ENCODE peak calls at places on chromosomes 4 and X, in five cellular contexts. P is choroid plexus epithelial cell, V is kidney, Q is fibroblast of mammary gland, I is left lung. K is an unnamed sample.

GRCh38 chr4:39134674-39135073 is 47.7 kb upstream of the WDR19 start:
- DNase-seq in Q (no peak), P (no peak), I (no peak), V (no peak), K (no peak)

GRCh38 chrX:153649178-153649914 is 2.3 kb downstream of the DUSP9 start:
- DNase-seq in P (no peak), V (peak; percentile 78), Q (no peak), I (peak; percentile 79), K (peak; percentile 30)

GRCh38 chrX:41984628-41985027 is 61.3 kb upstream of the CASK start:
- DNase-seq in V (no peak), Q (peak; percentile 4), I (no peak), P (no peak), K (peak; percentile 88)

GRCh38 chrX:154374361-154375155 is at the start of gene FLNA:
- DNase-seq in I (peak; percentile 87), V (peak; percentile 83), P (no peak), Q (no peak), K (peak; percentile 15)

GRCh38 chr4:182555997-182556418 is 312.8 kb downstream of the TENM3 start:
- DNase-seq in Q (peak; percentile 73), V (no peak), P (peak; percentile 92), I (no peak), K (peak; percentile 79)

GRCh38 chr4:15882675-15883086 is 55.9 kb downstream of the FGFBP1 start:
- DNase-seq in P (peak; percentile 92), Q (peak; percentile 86), I (no peak), V (no peak), K (peak; percentile 90)

GRCh38 chrX:124557976-124558375 is 211.6 kb downstream of the SH2D1A start:
- DNase-seq in V (no peak), I (no peak), Q (no peak), P (no peak), K (no peak)

GRCh38 chrX:37926700-37927099 is 79.3 kb upstream of the DYNLT3 start:
- DNase-seq in V (no peak), I (no peak), P (peak; percentile 65), Q (peak; percentile 55), K (peak; percentile 41)

GRCh38 chr4:154807042-154807630 is 26.1 kb downstream of the RBM46 start:
- DNase-seq in V (no peak), P (peak; percentile 70), Q (peak; percentile 67), I (no peak), K (peak; percentile 59)

GRCh38 chr4:155972098-155972497 is 18.4 kb upstream of the CTSO start:
- DNase-seq in V (no peak), I (no peak), P (peak; percentile 79), Q (peak; percentile 67), K (no peak)

GRCh38 chrX:69024931-69025330 is 140.3 kb downstream of the PJA1 start:
- DNase-seq in Q (peak; percentile 61), P (peak; percentile 79), V (peak; percentile 89), I (peak; percentile 76), K (peak; percentile 72)

GRCh38 chr4:61984260-61984909 is 784.3 kb downstream of the ADGRL3 start:
- DNase-seq in V (no peak), Q (no peak), I (no peak), P (no peak), K (no peak)
- TF ChIP-seq CTCF in V (no peak), Q (no peak), I (no peak), P (no peak), K (no peak)

DNA sequence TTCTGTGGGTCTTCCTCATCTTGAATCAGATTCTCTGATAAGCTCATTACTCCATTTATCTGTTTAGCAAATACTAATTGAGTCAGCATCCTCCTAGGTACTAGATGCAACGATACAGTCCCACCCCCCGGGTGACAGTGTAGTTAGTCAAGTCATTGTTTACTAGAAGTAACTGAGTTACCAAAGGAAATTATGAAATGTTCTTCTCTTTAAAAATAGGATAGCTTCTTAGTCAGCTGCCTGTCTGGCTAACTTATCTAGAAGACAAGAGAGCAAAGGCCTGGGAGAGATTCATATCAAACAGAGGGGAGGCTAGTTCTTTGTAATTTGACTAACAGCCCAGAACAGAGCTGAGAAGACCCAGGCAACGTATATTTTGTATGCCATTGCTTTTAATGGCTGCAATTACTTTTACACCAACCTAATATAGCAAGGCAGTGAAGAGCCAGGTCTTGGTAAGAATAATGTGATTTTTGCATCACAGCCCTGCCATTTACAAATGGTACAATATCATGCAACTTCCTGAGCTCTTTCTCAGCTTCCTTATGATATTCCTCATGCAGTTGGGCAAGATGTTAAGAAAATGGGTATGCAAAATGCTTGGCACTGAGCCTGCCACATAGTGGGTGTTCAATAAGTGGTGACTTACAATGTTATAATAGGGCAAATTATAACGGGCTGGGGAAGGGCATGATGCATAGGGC is 149.9 kb downstream of the CHIC2 start:
- DNase-seq in I (no peak), P (peak; percentile 82), V (no peak), Q (peak; percentile 95), K (peak; percentile 99)
- H3K4me3 ChIP-seq in I (no peak overlapping the region), P (no peak overlapping the region), V (no peak overlapping the region), Q (no peak overlapping the region), K (no peak overlapping the region)

GRCh38 chrX:149476513-149476912 is 28.6 kb downstream of the IDS start:
- DNase-seq in V (no peak), I (no peak), P (no peak), Q (no peak), K (no peak)
- TF ChIP-seq CTCF in V (no peak), I (no peak), P (no peak), Q (no peak), K (no peak)

GRCh38 chrX:119885554-119886428 is 9.9 kb upstream of the AKAP14 start:
- DNase-seq in Q (peak; percentile 61), I (no peak), P (peak; percentile 32), V (no peak), K (no peak)

GRCh38 chrX:119880076-119880475 is 8.4 kb downstream of the NDUFA1 start:
- DNase-seq in V (no peak), I (no peak), Q (no peak), P (no peak), K (no peak)

GRCh38 chrX:119878740-119879139 is 7.1 kb downstream of the NDUFA1 start:
- DNase-seq in I (no peak), V (no peak), Q (no peak), P (no peak), K (no peak)

DNA sequence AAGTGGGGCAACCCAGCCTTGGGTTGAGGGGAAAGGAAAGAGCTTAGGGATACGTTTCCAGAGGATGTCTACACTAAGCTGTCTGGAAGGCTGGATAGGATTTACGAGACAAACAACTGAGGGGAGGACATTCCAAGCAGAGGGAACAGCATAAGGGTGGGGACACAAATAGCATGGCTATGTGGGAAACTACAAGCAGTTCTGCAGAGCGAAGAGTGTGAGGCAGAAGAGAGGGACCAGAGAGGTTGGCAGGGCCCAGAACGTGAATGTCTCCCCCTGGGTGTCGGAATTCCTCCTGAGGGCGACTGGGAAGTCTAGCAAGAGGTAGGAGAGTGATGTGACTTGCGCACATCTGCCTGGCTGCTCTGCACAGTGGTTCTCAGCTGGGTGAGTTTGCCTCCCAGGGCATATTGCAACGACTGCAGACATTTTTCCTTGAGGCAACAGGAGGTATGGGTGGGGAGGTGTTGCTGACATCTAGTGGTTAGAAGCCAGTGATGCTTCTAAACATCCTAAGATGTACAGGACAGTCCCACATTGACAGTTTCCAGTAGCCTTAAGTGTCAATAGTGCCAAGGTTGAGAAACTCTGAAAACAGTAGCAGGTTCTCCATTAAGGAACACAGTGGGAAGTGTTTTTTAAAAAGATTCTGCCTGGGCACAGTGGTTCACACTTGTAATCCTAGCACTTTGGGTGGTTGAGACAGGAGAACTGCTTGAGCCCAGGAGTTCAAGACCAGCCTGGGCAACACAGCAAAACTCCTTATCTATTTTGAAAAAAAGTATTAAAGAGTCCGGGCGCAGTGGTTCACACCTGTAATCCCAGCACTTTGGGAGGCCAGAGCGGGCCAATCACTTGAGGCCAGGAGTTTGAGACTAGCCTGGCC is 9.2 kb downstream of the NDUFA1 start:
- DNase-seq in P (peak; percentile 78), I (no peak), Q (peak; percentile 67), V (no peak), K (peak; percentile 61)
- H3K4me3 ChIP-seq in P (no peak overlapping the region), I (no peak overlapping the region), Q (no peak overlapping the region), V (no peak overlapping the region), K (no peak overlapping the region)

DNA sequence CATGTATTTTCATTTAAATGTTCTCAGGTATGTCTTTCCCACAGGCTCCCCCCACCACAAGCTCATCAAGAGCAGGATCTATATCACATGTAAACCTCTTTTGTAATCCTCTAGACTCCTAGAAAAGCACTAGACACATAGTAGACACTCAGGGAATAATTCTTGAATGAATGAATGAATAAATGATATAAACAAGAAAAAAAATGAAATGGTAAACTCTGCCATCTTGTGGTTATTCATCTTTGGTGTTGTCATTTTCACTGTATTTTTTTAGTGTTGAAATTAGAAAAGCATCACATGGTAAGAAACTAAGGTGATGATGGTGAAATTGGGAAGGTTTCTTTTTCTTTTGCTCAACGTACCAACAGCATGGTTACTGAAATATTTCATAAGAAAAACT is 34.2 kb upstream of the C1GALT1C1 start:
- DNase-seq in I (no peak), P (peak; percentile 46), Q (peak; percentile 53), V (no peak), K (peak; percentile 34)
- TF ChIP-seq CTCF in I (peak; percentile 9), P (peak; percentile 21), Q (peak; percentile 24), V (no peak), K (no peak)

GRCh38 chr4:77092832-77093800 is 17.3 kb upstream of the CCNI start:
- DNase-seq in P (no peak), V (no peak), Q (peak; percentile 7), I (no peak), K (peak; percentile 70)

GRCh38 chr4:77089880-77090279 is 14.1 kb upstream of the CCNI start:
- DNase-seq in Q (no peak), P (no peak), I (no peak), V (no peak), K (no peak)

GRCh38 chr4:77100234-77100633 is 24.4 kb upstream of the CCNI start:
- DNase-seq in P (peak; percentile 21), V (no peak), I (no peak), Q (no peak), K (no peak)

DNA sequence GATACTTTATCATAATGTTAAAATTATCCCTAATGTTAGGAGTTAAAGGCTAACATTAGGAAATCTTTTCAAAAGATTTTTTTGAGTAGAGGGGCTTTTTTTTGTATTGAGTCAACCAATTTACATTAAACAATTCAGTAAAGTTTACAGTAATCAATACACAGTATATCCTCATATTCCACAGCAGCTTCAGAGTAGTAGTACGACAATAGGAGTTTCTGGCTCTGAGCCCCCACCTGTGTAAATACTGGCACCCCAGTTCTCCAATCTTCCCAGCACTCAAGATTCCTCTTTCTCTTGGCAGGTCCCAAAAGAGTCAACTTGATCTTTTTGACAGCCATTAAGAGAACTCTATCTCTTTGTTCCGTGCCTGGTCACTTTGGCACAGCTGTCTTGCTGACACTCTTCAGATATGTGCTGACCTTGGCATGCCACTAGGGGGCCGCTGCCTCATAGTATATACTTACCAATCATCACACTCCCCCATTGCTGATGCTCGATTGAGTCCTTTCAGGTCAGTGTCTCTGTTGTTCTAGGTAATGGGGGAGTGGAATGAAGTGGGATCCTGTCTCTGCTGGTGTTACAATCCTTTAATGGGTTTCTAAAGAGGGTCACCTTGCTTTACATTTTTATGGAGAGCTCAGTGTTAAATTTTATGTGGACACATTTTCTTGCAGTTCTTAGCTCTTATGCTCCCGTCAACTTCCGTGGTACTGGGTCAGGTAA is 19.5 kb upstream of the CCNI start:
- DNase-seq in Q (peak; percentile 49), I (peak; percentile 87), P (peak; percentile 77), V (peak; percentile 89), K (peak; percentile 77)
- H3K4me3 ChIP-seq in Q (no peak overlapping the region), I (no peak overlapping the region), P (no peak overlapping the region), V (no peak overlapping the region), K (no peak overlapping the region)

GRCh38 chrX:118637997-118638396 is 89.4 kb upstream of the IL13RA1 start:
- DNase-seq in P (peak; percentile 25), I (no peak), V (no peak), Q (no peak), K (peak; percentile 7)
- TF ChIP-seq CTCF in P (peak; percentile 42), I (no peak), V (peak; percentile 33), Q (peak; percentile 18), K (peak; percentile 25)

K was measured in epithelial cell of esophagus.